ENCODE peak calls at places on chromosomes 11 and 22, in ten cellular contexts. L is AG10803; J is heart left ventricle; A is adipocyte; S is CD4-positive, CD25-positive, alpha-beta regulatory T cell; N is A549; Z is SJSA1; P is choroid plexus epithelial cell; M is foreskin fibroblast; X is body of pancreas. D is an unnamed sample.

GRCh38 chr11:1936781-1937615 is 10.1 kb upstream of the MRPL23 start:
- DNase-seq in Z (no peak), A (no peak), P (no peak), N (no peak), X (peak), S (no peak), J (no peak), L (no peak), M (no peak), D (no peak)

GRCh38 chr22:27993774-27994350 is 74.8 kb upstream of the PITPNB start:
- DNase-seq in Z (no peak), P (no peak), M (no peak), A (no peak), J (no peak), N (no peak), X (peak), S (no peak), L (no peak), D (no peak)

GRCh38 chr11:10197091-10197490 is 96.9 kb downstream of the SBF2 start:
- DNase-seq in L (peak), P (no peak), A (peak), X (no peak), N (no peak), S (no peak), M (peak), Z (no peak), J (no peak), D (no peak)

GRCh38 chr11:131331546-131331945 is 38.9 kb upstream of the NTM start:
- DNase-seq in L (no peak), M (no peak), P (no peak), X (no peak), J (no peak), Z (no peak), A (no peak), S (no peak), N (no peak), D (peak)

GRCh38 chr11:3022300-3022967 is 30.3 kb upstream of the NAP1L4 start:
- DNase-seq in Z (no peak), N (no peak), X (no peak), L (peak), S (peak), J (no peak), M (peak), P (peak), A (peak), D (no peak)

GRCh38 chr11:84019576-84020194 is 733.5 kb upstream of the CCDC90B start:
- DNase-seq in Z (peak), J (no peak), S (no peak), M (no peak), A (peak), N (no peak), L (peak), P (peak), X (no peak), D (no peak)

GRCh38 chr22:47129902-47130301 is 367.5 kb downstream of the TBC1D22A start:
- DNase-seq in A (no peak), J (no peak), M (no peak), Z (no peak), L (no peak), S (peak), X (peak), N (no peak), P (no peak), D (peak)

GRCh38 chr11:82682003-82682751 is 51.5 kb downstream of the FAM181B start:
- DNase-seq in S (peak), L (peak), N (peak), X (no peak), A (peak), J (peak), Z (peak), P (peak), M (peak), D (peak)

GRCh38 chr11:68040957-68041591 is 2.2 kb downstream of the TCIRG1 start:
- DNase-seq in L (no peak), J (no peak), A (no peak), S (no peak), M (no peak), X (peak), Z (no peak), N (no peak), P (no peak), D (no peak)

GRCh38 chr11:117747892-117748291 is 49.1 kb downstream of the DSCAML1 start:
- DNase-seq in Z (no peak), P (no peak), M (no peak), J (no peak), X (no peak), L (no peak), N (no peak), A (no peak), S (no peak), D (no peak)

GRCh38 chr11:48122246-48122645 is 94.4 kb upstream of the OR4B1 start:
- DNase-seq in J (no peak), P (no peak), X (no peak), S (no peak), L (no peak), A (no peak), N (no peak), M (no peak), Z (no peak), D (no peak)

GRCh38 chr11:123061403-123062157 is at the start of gene HSPA8:
- DNase-seq in Z (no peak), J (peak), M (peak), P (peak), L (peak), X (peak), S (peak), N (no peak), A (peak), D (no peak)

GRCh38 chr11:117410238-117410637 is 82.6 kb downstream of the CEP164 start:
- DNase-seq in Z (no peak), L (no peak), A (no peak), N (no peak), J (no peak), M (no peak), X (no peak), S (no peak), P (no peak), D (no peak)

GRCh38 chr11:64752106-64752970 is 7.4 kb downstream of the PYGM start:
- DNase-seq in N (no peak), L (no peak), P (no peak), J (no peak), Z (no peak), A (no peak), M (no peak), S (no peak), X (no peak), D (no peak)

GRCh38 chr22:24768537-24769374 is 5.8 kb downstream of the PIWIL3 start:
- DNase-seq in X (peak), J (peak), N (peak), Z (peak), L (peak), S (peak), M (peak), A (peak), P (peak), D (peak)

GRCh38 chr11:105867742-105868141 is 154.3 kb downstream of the MSANTD4 start:
- DNase-seq in M (peak), P (peak), X (no peak), Z (no peak), A (no peak), J (no peak), N (no peak), L (no peak), S (no peak), D (no peak)

GRCh38 chr22:31089101-31090100 is 8.3 kb downstream of the SMTN start:
- DNase-seq in N (no peak), S (peak), A (peak), L (no peak), X (no peak), P (peak), Z (no peak), J (no peak), M (peak), D (no peak)

GRCh38 chr11:70519117-70519516 is 120.8 kb downstream of the CTTN start:
- DNase-seq in A (no peak), Z (no peak), P (no peak), L (no peak), X (no peak), N (no peak), J (no peak), S (no peak), M (no peak), D (no peak)

GRCh38 chr11:1839924-1840779 is 1.4 kb downstream of the TNNI2 start:
- DNase-seq in S (peak), L (no peak), A (no peak), Z (no peak), M (no peak), N (no peak), J (peak), P (no peak), X (no peak), D (no peak)

GRCh38 chr11:111512296-111513239 is at the start of gene BTG4:
- DNase-seq in P (no peak), S (peak), A (no peak), J (no peak), M (peak), N (peak), X (no peak), L (peak), Z (no peak), D (no peak)

GRCh38 chr11:134449713-134450112 is 37.7 kb upstream of the B3GAT1 start:
- DNase-seq in N (no peak), J (no peak), L (no peak), X (no peak), P (no peak), A (no peak), Z (no peak), M (no peak), S (no peak), D (no peak)

GRCh38 chr22:39661842-39662676 is 91.5 kb downstream of the CACNA1I start:
- DNase-seq in J (no peak), X (peak), M (no peak), P (no peak), A (no peak), L (no peak), Z (no peak), S (peak), N (no peak), D (no peak)

GRCh38 chr11:40401132-40401853 is 1058.2 kb downstream of the LRRC4C start:
- DNase-seq in X (no peak), L (no peak), P (no peak), M (peak), N (no peak), Z (no peak), S (no peak), J (no peak), A (no peak), D (no peak)

GRCh38 chr11:67520856-67521824 is 2.1 kb downstream of the CABP2 start:
- DNase-seq in L (no peak), Z (no peak), J (no peak), S (no peak), N (no peak), X (no peak), A (no peak), P (no peak), M (no peak), D (no peak)

DNA sequence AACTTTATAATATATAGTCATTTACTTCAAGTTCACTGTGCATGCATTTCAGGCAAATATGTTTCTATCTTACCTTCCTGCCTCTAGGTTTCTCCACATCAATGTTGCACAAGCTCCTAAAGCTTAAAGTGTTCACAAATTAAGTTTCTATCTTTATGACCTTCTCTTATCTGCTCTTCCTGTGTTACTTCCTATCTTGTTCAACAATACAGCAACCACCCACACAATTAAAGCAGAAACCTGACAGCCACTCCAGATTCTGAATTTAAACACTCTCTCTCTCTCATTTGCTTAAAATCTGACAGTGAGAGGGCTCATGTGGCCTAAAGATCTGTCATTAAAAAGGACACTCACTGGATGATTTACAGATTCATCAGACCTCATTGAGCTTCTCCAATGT is 11.0 kb downstream of the PDGFD start:
- DNase-seq in Z (no peak), N (no peak), A (no peak), X (no peak), J (no peak), P (no peak), S (no peak), L (no peak), M (no peak), D (no peak)
- H3K4me3 ChIP-seq in Z (no peak), N (no peak), A (no peak), X (no peak), J (no peak), P (no peak), S (no peak), L (no peak), M (no peak), D (no peak)

GRCh38 chr11:45500457-45500856 is 165.0 kb downstream of the CHST1 start:
- DNase-seq in P (peak), X (no peak), L (no peak), M (no peak), S (no peak), Z (no peak), A (no peak), N (no peak), J (no peak), D (no peak)
- H3K4me3 ChIP-seq in P (no peak), X (no peak), L (no peak), M (no peak), S (no peak), Z (no peak), A (no peak), N (no peak), J (no peak), D (no peak)

GRCh38 chr22:44313385-44314006 is 745 bp upstream of the SHISAL1 start:
- DNase-seq in A (no peak), Z (no peak), N (no peak), X (no peak), L (no peak), S (no peak), P (no peak), M (no peak), J (no peak), D (no peak)
- H3K4me3 ChIP-seq in A (no peak), Z (no peak), N (no peak), X (no peak), L (no peak), S (no peak), P (no peak), M (no peak), J (no peak), D (no peak)

DNA sequence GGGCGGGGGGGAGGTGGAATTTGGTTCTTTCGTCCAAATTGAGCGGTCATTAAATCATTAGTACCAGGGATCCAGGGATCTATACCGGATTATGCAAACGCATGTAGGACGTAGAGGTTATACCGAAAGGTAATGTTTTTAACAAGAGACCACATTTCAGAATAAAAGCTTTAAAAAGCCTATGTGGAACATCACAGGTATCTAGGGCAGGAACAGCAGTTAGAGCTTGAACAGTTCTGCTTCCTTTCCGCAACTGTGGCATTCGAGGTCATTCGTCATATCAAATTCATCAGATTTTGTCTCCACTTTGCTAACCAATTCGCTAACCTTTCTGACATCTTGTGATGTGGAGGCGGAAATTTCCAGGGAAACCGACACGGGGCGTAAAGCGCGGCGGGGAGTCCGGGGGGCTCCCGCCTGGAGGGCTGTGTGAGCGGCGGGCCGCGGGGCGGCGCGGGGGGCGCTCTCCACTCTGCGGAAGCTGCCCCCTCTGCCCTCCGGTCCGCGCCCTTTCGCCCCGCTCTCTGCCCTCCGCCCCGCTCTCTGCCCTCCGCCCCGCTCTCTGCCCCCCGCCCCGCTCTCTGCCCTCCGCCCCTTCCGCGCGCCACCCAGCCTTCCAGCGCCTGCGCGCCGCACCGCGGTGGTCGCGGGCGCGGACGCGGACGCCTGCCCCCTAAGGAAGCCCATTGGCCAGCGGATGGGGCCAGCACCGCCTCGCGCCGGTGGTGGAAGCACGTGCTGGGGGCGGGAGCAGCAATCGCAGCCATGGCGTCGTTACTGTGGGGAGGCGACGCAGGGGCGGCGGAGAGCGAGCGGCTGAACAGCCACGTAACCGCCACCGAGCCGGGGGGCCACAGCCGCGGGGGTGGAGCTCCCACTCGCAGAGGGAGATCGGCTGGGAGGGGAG is at the start of gene DDX25:
- DNase-seq in M (peak), S (peak), P (no peak), N (no peak), J (no peak), L (no peak), X (no peak), A (no peak), Z (no peak), D (no peak)
- H3K4me3 ChIP-seq in M (peak), S (peak), P (peak), N (peak), J (peak), L (peak), X (peak), A (peak), Z (peak), D (peak)

GRCh38 chr11:44621140-44621681 is 55.7 kb downstream of the CD82 start:
- DNase-seq in J (peak), Z (peak), A (peak), M (peak), P (peak), N (peak), X (peak), S (peak), L (peak), D (no peak)
- H3K4me3 ChIP-seq in J (peak), Z (no peak), A (peak), M (no peak), P (peak), N (peak), X (no peak), S (no peak), L (peak), D (no peak)

GRCh38 chr11:76010051-76010450 is 195.0 kb downstream of the UVRAG start:
- DNase-seq in A (no peak), L (no peak), P (no peak), M (no peak), N (no peak), J (no peak), X (no peak), S (no peak), Z (no peak), D (no peak)
- H3K4me3 ChIP-seq in A (no peak), L (no peak), P (no peak), M (no peak), N (no peak), J (no peak), X (no peak), S (no peak), Z (no peak), D (no peak)

D was measured in LNCaP clone FGC.